ENCODE peak calls at places on chromosome 2, in four cellular contexts. O is heart left ventricle, U is transverse colon, K is uterus. C is an unnamed sample.

GRCh38 chr2:55419236-55419513 is 481 bp downstream of the CCDC88A start:
- DNase-seq in O (no peak), U (peak; percentile 24), K (no peak), C (no peak)

GRCh38 chr2:68426885-68427579 is 40.1 kb downstream of the FBXO48 start:
- DNase-seq in O (no peak), U (no peak), K (no peak), C (no peak)

GRCh38 chr2:67516899-67517530 is 119.9 kb downstream of the ETAA1 start:
- DNase-seq in O (no peak), U (no peak), K (peak; percentile 22), C (no peak)

GRCh38 chr2:55282110-55282917 is 13.3 kb upstream of the MTIF2 start:
- DNase-seq in O (peak; percentile 95), U (peak; percentile 93), K (peak; percentile 84), C (peak; percentile 94)

GRCh38 chr2:129285012-129285411 is 694.5 kb upstream of the RAB6C start:
- DNase-seq in O (no peak), U (no peak), K (no peak), C (no peak)

GRCh38 chr2:121135168-121135853 is 149.7 kb downstream of the TFCP2L1 start:
- DNase-seq in O (no peak), U (no peak), K (no peak), C (no peak)

GRCh38 chr2:55051026-55051866 is 995 bp upstream of the RTN4 start:
- DNase-seq in O (peak; percentile 70), U (peak; percentile 55), K (peak; percentile 77), C (no peak)

GRCh38 chr2:224570328-224570993 is 14.7 kb downstream of the CUL3 start:
- DNase-seq in O (no peak), U (no peak), K (no peak), C (no peak)

GRCh38 chr2:23029111-23029510 is 355.9 kb upstream of the KLHL29 start:
- DNase-seq in O (no peak), U (no peak), K (no peak), C (no peak)

GRCh38 chr2:224884188-224884587 is 158.1 kb downstream of the DOCK10 start:
- DNase-seq in O (no peak), U (no peak), K (no peak), C (no peak)

GRCh38 chr2:190838492-190838910 is 42.1 kb upstream of the GLS start:
- DNase-seq in O (no peak), U (no peak), K (no peak), C (no peak)

GRCh38 chr2:23238011-23238657 is 146.8 kb upstream of the KLHL29 start:
- DNase-seq in O (no peak), U (no peak), K (no peak), C (no peak)

GRCh38 chr2:84781942-84782716 is 98.8 kb downstream of the TRABD2A start:
- DNase-seq in O (no peak), U (peak; percentile 76), K (no peak), C (no peak)

GRCh38 chr2:29755829-29756228 is 165.6 kb downstream of the ALK start:
- DNase-seq in O (no peak), U (no peak), K (no peak), C (no peak)

GRCh38 chr2:128316777-128317185 is 1.9 kb downstream of the HS6ST1 start:
- DNase-seq in O (no peak), U (no peak), K (no peak), C (no peak)

GRCh38 chr2:74286725-74287124 is 56.5 kb downstream of the SLC4A5 start:
- DNase-seq in O (no peak), U (no peak), K (no peak), C (no peak)

GRCh38 chr2:97714950-97715652 is 1.7 kb downstream of the ZAP70 start:
- DNase-seq in O (peak; percentile 11), U (no peak), K (no peak), C (peak; percentile 12)

GRCh38 chr2:67650292-67651133 is 253.4 kb downstream of the ETAA1 start:
- DNase-seq in O (peak; percentile 88), U (peak; percentile 66), K (peak; percentile 94), C (peak; percentile 51)

GRCh38 chr2:119005565-119005964 is 63.6 kb downstream of the MARCO start:
- DNase-seq in O (no peak), U (no peak), K (no peak), C (no peak)

GRCh38 chr2:17646096-17646554 is 105.6 kb downstream of the VSNL1 start:
- DNase-seq in O (no peak), U (peak; percentile 64), K (peak; percentile 47), C (no peak)

GRCh38 chr2:145287686-145288085 is 767.8 kb upstream of the ZEB2 start:
- DNase-seq in O (no peak), U (no peak), K (no peak), C (no peak)

GRCh38 chr2:6412533-6413085 is 453.1 kb downstream of the CMPK2 start:
- DNase-seq in O (no peak), U (no peak), K (no peak), C (no peak)

GRCh38 chr2:71935291-71935848 is 212.3 kb downstream of the CYP26B1 start:
- DNase-seq in O (peak; percentile 64), U (peak; percentile 32), K (peak; percentile 78), C (no peak)

GRCh38 chr2:229273384-229274338 is 2.6 kb upstream of the PID1 start:
- DNase-seq in O (no peak), U (peak; percentile 86), K (peak; percentile 47), C (peak; percentile 77)

GRCh38 chr2:75647771-75648170 is 1.2 kb downstream of the MRPL19 start:
- DNase-seq in O (no peak), U (no peak), K (no peak), C (no peak)

GRCh38 chr2:67927489-67927888 is 135.3 kb downstream of the C1D start:
- DNase-seq in O (no peak), U (no peak), K (no peak), C (no peak)

GRCh38 chr2:202104286-202104870 is 31.3 kb downstream of the KIAA2012 start:
- DNase-seq in O (no peak), U (peak; percentile 57), K (no peak), C (peak; percentile 63)

GRCh38 chr2:141508086-141508749 is 622.6 kb downstream of the LRP1B start:
- DNase-seq in O (no peak), U (no peak), K (no peak), C (no peak)

GRCh38 chr2:240383099-240383758 is 52.2 kb upstream of the GPC1 start:
- DNase-seq in O (peak; percentile 14), U (no peak), K (no peak), C (peak; percentile 53)

GRCh38 chr2:48347712-48348111 is 182.2 kb upstream of the STON1 start:
- DNase-seq in O (no peak), U (no peak), K (no peak), C (no peak)

GRCh38 chr2:181380581-181380980 is 76.6 kb upstream of the ITGA4 start:
- DNase-seq in O (no peak), U (no peak), K (no peak), C (no peak)

GRCh38 chr2:135997380-135997779 is 12.0 kb upstream of the DARS1 start:
- DNase-seq in O (no peak), U (peak; percentile 40), K (no peak), C (no peak)

GRCh38 chr2:1132328-1132964 is 181.8 kb downstream of the SNTG2 start:
- DNase-seq in O (no peak), U (no peak), K (no peak), C (no peak)

DNA sequence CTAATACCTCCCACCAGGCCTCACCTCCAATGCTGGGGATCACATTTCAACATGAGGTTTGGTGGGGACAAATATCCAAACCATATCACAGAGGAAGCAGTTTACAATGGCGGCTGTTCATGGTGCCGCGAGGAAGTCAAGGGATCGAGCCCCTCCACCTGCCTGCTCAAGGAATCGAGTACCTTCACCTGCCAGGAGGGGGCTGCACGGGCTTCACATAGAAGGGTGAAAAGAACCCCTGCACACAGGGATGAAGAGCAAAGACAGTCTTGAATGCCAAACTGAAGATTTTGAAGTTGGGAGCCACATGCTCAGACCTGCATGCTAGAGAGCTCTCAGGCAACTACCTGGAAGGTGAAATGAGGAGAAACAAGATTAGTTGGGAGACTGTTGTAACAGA is 110.3 kb downstream of the KCNF1 start:
- DNase-seq in O (no peak), U (no peak), K (no peak), C (no peak)
- TF ChIP-seq POLR2A in O (no peak), U (no peak), K (no peak), C (no peak)

GRCh38 chr2:58709687-58710354 is 468.7 kb upstream of the FANCL start:
- DNase-seq in O (no peak), U (no peak), K (no peak), C (no peak)

GRCh38 chr2:58709274-58709673 is 468.1 kb upstream of the FANCL start:
- DNase-seq in O (no peak), U (no peak), K (no peak), C (no peak)

GRCh38 chr2:58710795-58711279 is 469.7 kb upstream of the FANCL start:
- DNase-seq in O (no peak), U (no peak), K (no peak), C (peak; percentile 32)

DNA sequence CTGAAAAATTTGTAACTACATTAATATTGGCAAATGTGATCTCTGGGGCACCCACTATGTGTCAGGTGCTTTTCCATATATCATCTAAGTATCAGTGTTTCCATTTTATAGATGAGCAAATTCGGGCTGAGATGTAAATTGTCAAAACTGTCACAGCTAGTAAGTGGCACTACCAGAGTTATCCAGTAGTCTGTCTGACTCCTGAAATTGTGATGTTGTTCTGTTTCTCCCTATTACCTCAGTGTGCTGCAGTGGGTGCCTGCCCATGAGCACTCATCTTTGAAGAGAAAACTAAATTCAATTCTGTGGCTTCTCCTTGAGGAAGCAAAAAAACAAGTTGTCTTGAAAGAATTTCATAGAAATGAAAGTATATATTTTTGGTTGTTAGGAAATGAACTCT is 467.4 kb upstream of the FANCL start:
- DNase-seq in O (no peak), U (no peak), K (no peak), C (no peak)
- TF ChIP-seq CTCF in O (no peak), U (no peak), K (no peak), C (no peak)

GRCh38 chr2:41937921-41938708 is 109.7 kb upstream of the PKDCC start:
- DNase-seq in O (peak; percentile 49), U (no peak), K (no peak), C (no peak)
- H3K4me1 ChIP-seq in O (peaks cover 16% of the 10 kb centered on the region), U (no peaks in the 10 kb centered on the region), K (peaks cover 27% of the 10 kb centered on the region), C (no peaks in the 10 kb centered on the region)

GRCh38 chr2:197497301-197497700 is 2.3 kb downstream of the HSPD1 start:
- DNase-seq in O (no peak), U (no peak), K (no peak), C (no peak)

GRCh38 chr2:197498627-197498936 is 1.1 kb downstream of the HSPD1 start:
- DNase-seq in O (no peak), U (no peak), K (no peak), C (no peak)

GRCh38 chr2:197496695-197497094 is 2.9 kb downstream of the HSPD1 start:
- DNase-seq in O (no peak), U (no peak), K (no peak), C (no peak)

GRCh38 chr2:197498937-197499593 is 575 bp downstream of the HSPD1 start:
- DNase-seq in O (peak; percentile 75), U (peak; percentile 76), K (peak; percentile 40), C (peak; percentile 84)

GRCh38 chr2:197495433-197496134 is 4.1 kb downstream of the HSPD1 start:
- DNase-seq in O (no peak), U (no peak), K (no peak), C (no peak)
- TF ChIP-seq POLR2A in O (no peak), U (no peak), K (no peak), C (no peak)

GRCh38 chr2:130391058-130391871 is 35.4 kb downstream of the PTPN18 start:
- DNase-seq in O (peak; percentile 82), U (peak; percentile 93), K (peak; percentile 72), C (peak; percentile 87)
- TF ChIP-seq CTCF in O (no peak), U (no peak), K (no peak), C (no peak)

C was measured in right lobe of liver.